ENCODE peak calls at places on chromosomes 2 and 18, in four cellular contexts. One of them, this sample, is unnamed.

GRCh38 chr2:191488135-191488534 is 189.8 kb upstream of the NABP1 start:
- DNase-seq in foreskin fibroblast: no peak
- DNase-seq in HL-60: no peak
- DNase-seq in dorsolateral prefrontal cortex: no peak
- DNase-seq in this sample: no peak

GRCh38 chr18:26549103-26549485 is 741 bp upstream of the KCTD1 start:
- DNase-seq in foreskin fibroblast: peak; percentile 36
- DNase-seq in HL-60: peak; percentile 14
- DNase-seq in dorsolateral prefrontal cortex: no peak
- DNase-seq in this sample: peak; percentile 58

GRCh38 chr2:212494413-212495020 is 44.1 kb downstream of the ERBB4 start:
- DNase-seq in foreskin fibroblast: no peak
- DNase-seq in HL-60: no peak
- DNase-seq in dorsolateral prefrontal cortex: no peak
- DNase-seq in this sample: no peak

GRCh38 chr18:48813833-48814489 is 136.8 kb downstream of the SMAD7 start:
- DNase-seq in foreskin fibroblast: no peak
- DNase-seq in HL-60: peak; percentile 27
- DNase-seq in dorsolateral prefrontal cortex: no peak
- DNase-seq in this sample: peak; percentile 0

GRCh38 chr18:78605255-78605654 is 374.4 kb upstream of the SALL3 start:
- DNase-seq in foreskin fibroblast: no peak
- DNase-seq in HL-60: no peak
- DNase-seq in dorsolateral prefrontal cortex: no peak
- DNase-seq in this sample: no peak

GRCh38 chr18:56269958-56270357 is 368.4 kb downstream of the TXNL1 start:
- DNase-seq in foreskin fibroblast: no peak
- DNase-seq in HL-60: no peak
- DNase-seq in dorsolateral prefrontal cortex: no peak
- DNase-seq in this sample: no peak

GRCh38 chr2:79971807-79972206 is 332.7 kb downstream of the LRRTM1 start:
- DNase-seq in foreskin fibroblast: no peak
- DNase-seq in HL-60: no peak
- DNase-seq in dorsolateral prefrontal cortex: no peak
- DNase-seq in this sample: no peak

GRCh38 chr2:65473045-65473444 is 40.6 kb upstream of the SPRED2 start:
- DNase-seq in foreskin fibroblast: no peak
- DNase-seq in HL-60: no peak
- DNase-seq in dorsolateral prefrontal cortex: no peak
- DNase-seq in this sample: no peak

GRCh38 chr2:122174061-122174460 is 418.6 kb downstream of the TSN start:
- DNase-seq in foreskin fibroblast: no peak
- DNase-seq in HL-60: no peak
- DNase-seq in dorsolateral prefrontal cortex: no peak
- DNase-seq in this sample: no peak

GRCh38 chr2:61135510-61135909 is 26.5 kb upstream of the C2orf74 start:
- DNase-seq in foreskin fibroblast: peak; percentile 29
- DNase-seq in HL-60: no peak
- DNase-seq in dorsolateral prefrontal cortex: peak; percentile 36
- DNase-seq in this sample: no peak

GRCh38 chr2:197240713-197241050 is 69.9 kb downstream of the ANKRD44 start:
- DNase-seq in foreskin fibroblast: no peak
- DNase-seq in HL-60: no peak
- DNase-seq in dorsolateral prefrontal cortex: no peak
- DNase-seq in this sample: no peak

GRCh38 chr2:80328033-80328635 is 23.6 kb upstream of the LRRTM1 start:
- DNase-seq in foreskin fibroblast: no peak
- DNase-seq in HL-60: no peak
- DNase-seq in dorsolateral prefrontal cortex: no peak
- DNase-seq in this sample: no peak

GRCh38 chr2:118003396-118003824 is 10.5 kb downstream of the CCDC93 start:
- DNase-seq in foreskin fibroblast: peak; percentile 63
- DNase-seq in HL-60: peak; percentile 49
- DNase-seq in dorsolateral prefrontal cortex: peak; percentile 58
- DNase-seq in this sample: peak; percentile 50

GRCh38 chr2:101770672-101771071 is 73.2 kb downstream of the MAP4K4 start:
- DNase-seq in foreskin fibroblast: peak; percentile 36
- DNase-seq in HL-60: peak; percentile 24
- DNase-seq in dorsolateral prefrontal cortex: no peak
- DNase-seq in this sample: no peak

GRCh38 chr2:105519516-105519915 is 120.7 kb upstream of the FHL2 start:
- DNase-seq in foreskin fibroblast: no peak
- DNase-seq in HL-60: no peak
- DNase-seq in dorsolateral prefrontal cortex: no peak
- DNase-seq in this sample: no peak

GRCh38 chr2:65999790-66000189 is 435.1 kb upstream of the MEIS1 start:
- DNase-seq in foreskin fibroblast: no peak
- DNase-seq in HL-60: no peak
- DNase-seq in dorsolateral prefrontal cortex: no peak
- DNase-seq in this sample: no peak

GRCh38 chr2:120313695-120314615 is 32.0 kb upstream of the INHBB start:
- DNase-seq in foreskin fibroblast: no peak
- DNase-seq in HL-60: no peak
- DNase-seq in dorsolateral prefrontal cortex: no peak
- DNase-seq in this sample: no peak

GRCh38 chr2:38621018-38621417 is 18.3 kb upstream of the HNRNPLL start:
- DNase-seq in foreskin fibroblast: no peak
- DNase-seq in HL-60: no peak
- DNase-seq in dorsolateral prefrontal cortex: no peak
- DNase-seq in this sample: no peak

GRCh38 chr2:43238813-43239212 is 12.4 kb upstream of the ZFP36L2 start:
- DNase-seq in foreskin fibroblast: no peak
- DNase-seq in HL-60: no peak
- DNase-seq in dorsolateral prefrontal cortex: no peak
- DNase-seq in this sample: no peak

GRCh38 chr2:43241558-43241957 is 15.2 kb upstream of the ZFP36L2 start:
- DNase-seq in foreskin fibroblast: no peak
- DNase-seq in HL-60: no peak
- DNase-seq in dorsolateral prefrontal cortex: no peak
- DNase-seq in this sample: no peak

GRCh38 chr2:43240762-43241150 is 14.3 kb upstream of the ZFP36L2 start:
- DNase-seq in foreskin fibroblast: no peak
- DNase-seq in HL-60: no peak
- DNase-seq in dorsolateral prefrontal cortex: no peak
- DNase-seq in this sample: no peak

GRCh38 chr2:43238176-43238575 is 11.8 kb upstream of the ZFP36L2 start:
- DNase-seq in foreskin fibroblast: no peak
- DNase-seq in HL-60: no peak
- DNase-seq in dorsolateral prefrontal cortex: no peak
- DNase-seq in this sample: no peak

DNA sequence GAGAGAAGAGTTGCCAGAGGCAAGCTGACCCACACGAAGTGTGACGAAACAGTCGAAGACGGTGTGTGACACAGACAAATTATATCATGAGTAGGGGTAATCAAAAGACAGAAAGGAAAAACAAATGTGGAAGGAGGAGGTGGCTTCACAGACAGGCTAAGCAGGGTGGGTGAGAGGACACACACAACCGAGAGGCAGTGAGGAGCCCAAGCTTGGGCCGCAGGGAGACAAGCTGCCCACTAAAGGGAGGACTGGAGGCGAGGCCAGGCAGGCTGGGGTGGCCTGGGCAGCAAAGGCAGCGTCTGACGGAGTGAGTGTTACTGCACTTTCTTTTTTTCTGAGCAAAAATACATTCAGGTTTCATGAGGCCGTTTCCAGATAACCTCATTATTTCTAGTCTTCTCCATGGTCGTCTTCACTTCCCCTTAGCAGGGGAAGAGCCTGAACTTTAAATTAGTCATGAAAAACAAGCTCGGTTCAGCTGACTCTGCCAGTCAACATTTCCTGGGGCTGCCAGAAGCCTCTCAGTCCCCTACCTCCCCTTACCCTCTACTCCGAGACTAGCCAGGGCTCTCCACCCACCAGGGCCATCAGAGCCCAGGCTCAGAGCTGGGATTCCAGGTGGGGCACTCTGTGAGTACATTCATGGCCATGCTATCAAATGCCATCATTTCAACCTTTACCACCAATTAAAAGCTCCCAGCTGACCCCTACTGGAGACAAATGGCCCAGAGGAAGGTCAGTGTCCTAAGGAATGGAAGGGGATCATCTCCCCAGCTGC is 13.8 kb upstream of the ZFP36L2 start:
- DNase-seq in foreskin fibroblast: no peak
- DNase-seq in HL-60: no peak
- DNase-seq in dorsolateral prefrontal cortex: no peak
- DNase-seq in this sample: no peak
- TF ChIP-seq CTCF in foreskin fibroblast: no peak
- TF ChIP-seq CTCF in HL-60: no peak
- TF ChIP-seq CTCF in dorsolateral prefrontal cortex: no peak
- TF ChIP-seq CTCF in this sample: no peak

GRCh38 chr2:135186054-135186453 is 134.0 kb downstream of the RAB3GAP1 start:
- DNase-seq in foreskin fibroblast: no peak
- DNase-seq in HL-60: no peak
- DNase-seq in dorsolateral prefrontal cortex: no peak
- DNase-seq in this sample: no peak
- TF ChIP-seq CTCF in foreskin fibroblast: no peak
- TF ChIP-seq CTCF in HL-60: no peak
- TF ChIP-seq CTCF in dorsolateral prefrontal cortex: no peak
- TF ChIP-seq CTCF in this sample: no peak

GRCh38 chr18:35122586-35123224 is 81.5 kb downstream of the MAPRE2 start:
- DNase-seq in foreskin fibroblast: no peak
- DNase-seq in HL-60: no peak
- DNase-seq in dorsolateral prefrontal cortex: peak; percentile 78
- DNase-seq in this sample: peak; percentile 37
- TF ChIP-seq CTCF in foreskin fibroblast: no peak
- TF ChIP-seq CTCF in HL-60: no peak
- TF ChIP-seq CTCF in dorsolateral prefrontal cortex: peak; percentile 49
- TF ChIP-seq CTCF in this sample: peak; percentile 32

GRCh38 chr18:8450013-8450412 is 159.2 kb upstream of the RAB12 start:
- DNase-seq in foreskin fibroblast: no peak
- DNase-seq in HL-60: no peak
- DNase-seq in dorsolateral prefrontal cortex: no peak
- DNase-seq in this sample: no peak
- TF ChIP-seq CTCF in foreskin fibroblast: peak; percentile 42
- TF ChIP-seq CTCF in HL-60: peak; percentile 46
- TF ChIP-seq CTCF in dorsolateral prefrontal cortex: no peak
- TF ChIP-seq CTCF in this sample: peak; percentile 43

GRCh38 chr2:88066543-88066942 is 1.1 kb upstream of the SMYD1 start:
- DNase-seq in foreskin fibroblast: no peak
- DNase-seq in HL-60: no peak
- DNase-seq in dorsolateral prefrontal cortex: no peak
- DNase-seq in this sample: no peak
- TF ChIP-seq CTCF in foreskin fibroblast: no peak
- TF ChIP-seq CTCF in HL-60: no peak
- TF ChIP-seq CTCF in dorsolateral prefrontal cortex: no peak
- TF ChIP-seq CTCF in this sample: no peak

DNA sequence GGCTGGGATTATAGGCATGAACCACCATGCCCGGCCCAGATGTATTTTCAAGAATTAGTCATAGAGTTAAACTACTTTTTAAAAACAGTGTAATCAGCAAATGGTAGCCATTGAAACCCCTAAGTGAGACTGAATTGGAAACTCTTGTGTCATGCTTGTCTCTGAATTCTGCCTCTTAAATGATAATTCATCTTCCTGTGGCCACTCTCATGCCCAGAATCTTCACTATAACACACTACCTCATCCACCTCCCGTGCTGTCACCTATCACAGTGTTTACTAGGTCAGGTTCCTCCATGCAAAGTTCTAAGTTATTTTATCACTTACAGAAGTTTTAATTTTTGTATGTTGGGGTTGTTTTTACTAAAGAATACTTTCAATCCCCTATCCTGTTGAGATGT is 197.5 kb downstream of the PHLPP1 start:
- DNase-seq in foreskin fibroblast: no peak
- DNase-seq in HL-60: no peak
- DNase-seq in dorsolateral prefrontal cortex: no peak
- DNase-seq in this sample: no peak
- TF ChIP-seq CTCF in foreskin fibroblast: no peak
- TF ChIP-seq CTCF in HL-60: no peak
- TF ChIP-seq CTCF in dorsolateral prefrontal cortex: no peak
- TF ChIP-seq CTCF in this sample: no peak

DNA sequence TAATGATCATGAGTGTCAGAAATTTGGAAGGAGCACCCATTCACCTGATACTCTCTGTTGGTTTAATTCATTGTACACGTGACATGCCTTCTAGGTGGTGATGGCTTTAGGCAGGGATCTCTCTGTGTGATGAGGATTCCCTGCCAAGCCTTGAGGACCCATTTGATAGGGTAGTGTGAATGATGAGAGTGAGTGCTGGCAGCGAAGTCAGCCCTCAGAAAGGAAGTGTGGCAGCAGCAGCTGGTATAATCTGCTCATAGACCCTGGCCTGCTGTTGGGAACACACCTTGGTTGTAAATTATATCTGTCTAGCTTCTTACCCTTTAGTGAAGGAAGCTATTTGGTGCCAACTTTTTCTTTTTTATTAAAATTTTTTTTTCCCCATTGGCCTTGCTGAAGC is 164.5 kb downstream of the HAUS1 start:
- DNase-seq in foreskin fibroblast: no peak
- DNase-seq in HL-60: no peak
- DNase-seq in dorsolateral prefrontal cortex: no peak
- DNase-seq in this sample: no peak
- TF ChIP-seq CTCF in foreskin fibroblast: no peak
- TF ChIP-seq CTCF in HL-60: no peak
- TF ChIP-seq CTCF in dorsolateral prefrontal cortex: no peak
- TF ChIP-seq CTCF in this sample: no peak

GRCh38 chr2:241105641-241106040 is 3.6 kb upstream of the MTERF4 start:
- DNase-seq in foreskin fibroblast: no peak
- DNase-seq in HL-60: no peak
- DNase-seq in dorsolateral prefrontal cortex: no peak
- DNase-seq in this sample: no peak
- TF ChIP-seq CTCF in foreskin fibroblast: no peak
- TF ChIP-seq CTCF in HL-60: no peak
- TF ChIP-seq CTCF in dorsolateral prefrontal cortex: no peak
- TF ChIP-seq CTCF in this sample: no peak

GRCh38 chr2:106885981-106886915 is at the start of gene ST6GAL2:
- DNase-seq in foreskin fibroblast: no peak
- DNase-seq in HL-60: no peak
- DNase-seq in dorsolateral prefrontal cortex: peak; percentile 50
- DNase-seq in this sample: peak; percentile 68
- TF ChIP-seq CTCF in foreskin fibroblast: no peak
- TF ChIP-seq CTCF in HL-60: no peak
- TF ChIP-seq CTCF in dorsolateral prefrontal cortex: no peak
- TF ChIP-seq CTCF in this sample: no peak